ENCODE peak calls at places on chromosomes 6 and 20, in six cellular contexts. M is NCI-H1092 treated with DMSO at 0.1 percent for 48 hours; B is left cardiac atrium; X is hypothalamus; Y is PC-9; E is CD8-positive, alpha-beta memory T cell. R is an unnamed sample.
A peak's percentile ranks its signal among the peaks of the same experiment; 100 is the strongest.

GRCh38 chr20:32390999-32391398 is 32.9 kb downstream of the ASXL1 start:
- DNase-seq in X (no peak), M (no peak), E (no peak), B (no peak), Y (no peak), R (no peak)

GRCh38 chr6:20411953-20412352 is 10.3 kb downstream of the E2F3 start:
- DNase-seq in M (no peak), Y (no peak), E (no peak), B (no peak), X (no peak), R (no peak)

GRCh38 chr6:44247338-44248302 is 719 bp downstream of the HSP90AB1 start:
- DNase-seq in E (peak; percentile 95), M (peak; percentile 65), X (peak; percentile 66), B (peak; percentile 80), Y (peak; percentile 47), R (no peak)

GRCh38 chr6:164085552-164086325 is 671.2 kb downstream of the QKI start:
- DNase-seq in Y (no peak), M (no peak), E (no peak), X (peak; percentile 97), B (peak; percentile 89), R (no peak)

GRCh38 chr20:1945134-1945618 is 48.7 kb downstream of the PDYN start:
- DNase-seq in E (no peak), X (peak; percentile 46), Y (no peak), M (no peak), B (peak; percentile 76), R (no peak)

GRCh38 chr6:44627091-44627878 is 239.8 kb downstream of the CDC5L start:
- DNase-seq in X (peak; percentile 10), E (no peak), Y (no peak), B (peak; percentile 35), M (no peak), R (no peak)

GRCh38 chr6:104995989-104996617 is 39.2 kb downstream of the LIN28B start:
- DNase-seq in B (no peak), E (no peak), X (no peak), Y (no peak), M (no peak), R (no peak)

GRCh38 chr20:34891166-34892062 is 15.0 kb downstream of the ACSS2 start:
- DNase-seq in B (no peak), M (no peak), E (no peak), Y (peak; percentile 19), X (no peak), R (no peak)

GRCh38 chr20:23246682-23247664 is 103.6 kb upstream of the NXT1 start:
- DNase-seq in Y (no peak), B (peak; percentile 72), M (no peak), X (no peak), E (no peak), R (no peak)

GRCh38 chr6:158909938-158910337 is 90.1 kb downstream of the RSPH3 start:
- DNase-seq in M (no peak), Y (no peak), E (no peak), B (no peak), X (no peak), R (no peak)

GRCh38 chr20:36408219-36408618 is 102.1 kb downstream of the DLGAP4 start:
- DNase-seq in E (peak; percentile 17), B (peak; percentile 34), X (no peak), Y (peak; percentile 16), M (no peak), R (peak; percentile 6)

GRCh38 chr6:55445648-55446204 is 118.5 kb downstream of the GFRAL start:
- DNase-seq in Y (no peak), E (no peak), B (no peak), X (no peak), M (peak; percentile 7), R (peak; percentile 51)